ENCODE peak calls at places on chromosomes 5 and 9, in ten cellular contexts. A is A549, Y is T-cell, O is putamen, Z is fibroblast of mammary gland, S is fibroblast of the aortic adventitia, I is Karpas-422, M is BJ, V is GM06990, W is left colon. J is an unnamed sample.

GRCh38 chr9:71758785-71759184 is 9.5 kb downstream of the CEMIP2 start:
- DNase-seq in A (peak), Y (no peak), O (no peak), Z (peak), S (no peak), I (no peak), M (no peak), V (no peak), W (no peak), J (no peak)

GRCh38 chr5:179870403-179870903 is 11.8 kb upstream of the MRNIP start:
- DNase-seq in A (peak), Y (no peak), O (peak), Z (peak), S (peak), I (peak), M (no peak), V (no peak), W (peak), J (no peak)

GRCh38 chr5:123094227-123094918 is 5.3 kb downstream of the PRDM6 start:
- DNase-seq in A (no peak), Y (no peak), O (no peak), Z (no peak), S (peak), I (no peak), M (no peak), V (no peak), W (no peak), J (no peak)

GRCh38 chr9:94952553-94953373 is 226.3 kb downstream of the AOPEP start:
- DNase-seq in A (no peak), Y (peak), O (no peak), Z (no peak), S (peak), I (no peak), M (no peak), V (peak), W (no peak), J (no peak)

GRCh38 chr9:89522261-89522978 is 24.5 kb upstream of the SEMA4D start:
- DNase-seq in A (no peak), Y (peak), O (no peak), Z (no peak), S (no peak), I (peak), M (no peak), V (peak), W (peak), J (peak)

GRCh38 chr9:35490155-35490909 is 421 bp downstream of the RUSC2 start:
- DNase-seq in A (no peak), Y (no peak), O (peak), Z (no peak), S (no peak), I (no peak), M (no peak), V (peak), W (peak), J (no peak)

GRCh38 chr9:116959775-116960174 is 272.7 kb downstream of the TRIM32 start:
- DNase-seq in A (no peak), Y (no peak), O (peak), Z (no peak), S (no peak), I (no peak), M (no peak), V (peak), W (no peak), J (no peak)

GRCh38 chr5:52725065-52725746 is 62.5 kb upstream of the ITGA1 start:
- DNase-seq in A (no peak), Y (peak), O (no peak), Z (no peak), S (no peak), I (no peak), M (no peak), V (peak), W (peak), J (peak)

GRCh38 chr5:45038366-45038987 is 229.7 kb downstream of the MRPS30 start:
- DNase-seq in A (peak), Y (no peak), O (peak), Z (peak), S (peak), I (peak), M (no peak), V (no peak), W (no peak), J (no peak)

GRCh38 chr9:125759812-125760134 is 12.6 kb downstream of the PBX3 start:
- DNase-seq in A (no peak), Y (no peak), O (peak), Z (no peak), S (peak), I (no peak), M (no peak), V (no peak), W (no peak), J (no peak)

GRCh38 chr5:146338774-146339714 is at the start of gene POU4F3:
- DNase-seq in A (peak), Y (no peak), O (no peak), Z (no peak), S (no peak), I (no peak), M (no peak), V (no peak), W (no peak), J (no peak)

GRCh38 chr9:16282216-16282615 is 588.3 kb downstream of the BNC2 start:
- DNase-seq in A (no peak), Y (no peak), O (no peak), Z (peak), S (peak), I (no peak), M (peak), V (no peak), W (no peak), J (no peak)